ENCODE peak calls at places on chromosomes 11 and 22, in four cellular contexts. L, S, X and F are unnamed samples.
A peak's percentile ranks its signal among the peaks of the same experiment; 100 is the strongest.

GRCh38 chr11:114301088-114301487 is 4.9 kb downstream of the NNMT start:
- DNase-seq in X (peak; percentile 2), S (no peak), L (no peak), F (no peak)

GRCh38 chr11:122362381-122362780 is 246.4 kb upstream of the BLID start:
- DNase-seq in L (no peak), X (no peak), S (no peak), F (no peak)

GRCh38 chr11:121452609-121453150 is at the start of gene SORL1-AS1:
- DNase-seq in X (no peak), L (peak; percentile 47), S (no peak), F (peak; percentile 64)

GRCh38 chr11:62370743-62371440 is 33.6 kb downstream of the ASRGL1 start:
- DNase-seq in L (no peak), X (no peak), S (no peak), F (peak; percentile 22)

GRCh38 chr22:50188356-50188755 is 2.6 kb downstream of the TRABD start:
- DNase-seq in L (no peak), S (no peak), X (no peak), F (no peak)

GRCh38 chr22:42061041-42061440 is 9.6 kb downstream of the NAGA start:
- DNase-seq in S (no peak), L (no peak), X (no peak), F (no peak)

GRCh38 chr11:19739872-19740271 is 27.2 kb downstream of the NAV2 start:
- DNase-seq in S (peak; percentile 24), L (no peak), X (no peak), F (no peak)

GRCh38 chr11:17352925-17353227 is 1.3 kb downstream of the NCR3LG1 start:
- DNase-seq in S (peak; percentile 33), X (peak; percentile 59), L (peak; percentile 43), F (peak; percentile 65)

GRCh38 chr22:42646569-42647525 is 2.3 kb downstream of the CYB5R3 start:
- DNase-seq in L (no peak), S (peak; percentile 11), X (no peak), F (no peak)

GRCh38 chr11:14519692-14520085 is 497 bp downstream of the PSMA1 start:
- DNase-seq in X (peak; percentile 57), L (peak; percentile 26), S (no peak), F (no peak)

GRCh38 chr11:11502303-11502828 is 119.4 kb downstream of the GALNT18 start:
- DNase-seq in X (no peak), S (no peak), L (no peak), F (no peak)

GRCh38 chr11:131977231-131977630 is 606.8 kb downstream of the NTM start:
- DNase-seq in L (peak; percentile 75), X (peak; percentile 61), S (no peak), F (no peak)